ENCODE peak calls at places on chromosomes 12 and 14, in nine cellular contexts. One of them, this sample, is unnamed. For H3K36me3, the result is how much of the 10 kb centered on the place peaks cover.

GRCh38 chr14:35761922-35762321 is 47.2 kb downstream of the RALGAPA1 start:
- DNase-seq in body of pancreas: no peak
- DNase-seq in endodermal cell: no peak
- DNase-seq in IMR-90: no peak
- DNase-seq in Peyer's patch: no peak
- DNase-seq in endothelial cell of umbilical vein: no peak
- DNase-seq in SK-N-SH: no peak
- DNase-seq in left ventricle myocardium inferior: no peak
- DNase-seq in heart right ventricle: no peak
- DNase-seq in this sample: no peak

GRCh38 chr12:114848661-114849060 is 164.7 kb upstream of the TBX3 start:
- DNase-seq in Peyer's patch: no peak
- DNase-seq in body of pancreas: no peak
- DNase-seq in heart right ventricle: peak
- DNase-seq in left ventricle myocardium inferior: no peak
- DNase-seq in endothelial cell of umbilical vein: no peak
- DNase-seq in IMR-90: peak
- DNase-seq in endodermal cell: no peak
- DNase-seq in SK-N-SH: no peak
- DNase-seq in this sample: no peak

GRCh38 chr12:114863911-114864310 is 179.9 kb upstream of the TBX3 start:
- DNase-seq in left ventricle myocardium inferior: no peak
- DNase-seq in Peyer's patch: no peak
- DNase-seq in heart right ventricle: no peak
- DNase-seq in body of pancreas: no peak
- DNase-seq in endodermal cell: no peak
- DNase-seq in IMR-90: no peak
- DNase-seq in endothelial cell of umbilical vein: no peak
- DNase-seq in SK-N-SH: no peak
- DNase-seq in this sample: no peak

GRCh38 chr12:27297576-27297975 is 35.1 kb upstream of the BMAL2 start:
- DNase-seq in heart right ventricle: no peak
- DNase-seq in body of pancreas: no peak
- DNase-seq in left ventricle myocardium inferior: no peak
- DNase-seq in endothelial cell of umbilical vein: peak
- DNase-seq in endodermal cell: no peak
- DNase-seq in IMR-90: no peak
- DNase-seq in SK-N-SH: no peak
- DNase-seq in Peyer's patch: no peak
- DNase-seq in this sample: no peak

GRCh38 chr12:87923361-87923760 is 105.8 kb downstream of the C12orf50 start:
- DNase-seq in endodermal cell: no peak
- DNase-seq in Peyer's patch: no peak
- DNase-seq in left ventricle myocardium inferior: no peak
- DNase-seq in body of pancreas: no peak
- DNase-seq in IMR-90: no peak
- DNase-seq in heart right ventricle: no peak
- DNase-seq in SK-N-SH: no peak
- DNase-seq in endothelial cell of umbilical vein: no peak
- DNase-seq in this sample: no peak

GRCh38 chr14:96224480-96225096 is 19.9 kb downstream of the BDKRB2 start:
- DNase-seq in body of pancreas: no peak
- DNase-seq in Peyer's patch: peak
- DNase-seq in SK-N-SH: no peak
- DNase-seq in heart right ventricle: no peak
- DNase-seq in IMR-90: no peak
- DNase-seq in endothelial cell of umbilical vein: no peak
- DNase-seq in endodermal cell: no peak
- DNase-seq in left ventricle myocardium inferior: no peak
- DNase-seq in this sample: no peak

GRCh38 chr12:99498756-99499155 is 148.8 kb upstream of the GARIN6 start:
- DNase-seq in body of pancreas: no peak
- DNase-seq in IMR-90: peak
- DNase-seq in heart right ventricle: no peak
- DNase-seq in endothelial cell of umbilical vein: no peak
- DNase-seq in endodermal cell: peak
- DNase-seq in SK-N-SH: no peak
- DNase-seq in left ventricle myocardium inferior: no peak
- DNase-seq in Peyer's patch: no peak
- DNase-seq in this sample: no peak

GRCh38 chr12:63955831-63956685 is 111.6 kb downstream of the SRGAP1 start:
- DNase-seq in endodermal cell: no peak
- DNase-seq in body of pancreas: peak
- DNase-seq in Peyer's patch: no peak
- DNase-seq in endothelial cell of umbilical vein: no peak
- DNase-seq in heart right ventricle: no peak
- DNase-seq in IMR-90: peak
- DNase-seq in left ventricle myocardium inferior: no peak
- DNase-seq in SK-N-SH: no peak
- DNase-seq in this sample: no peak

GRCh38 chr14:34723867-34724266 is 9.5 kb upstream of the CFL2 start:
- DNase-seq in heart right ventricle: no peak
- DNase-seq in Peyer's patch: no peak
- DNase-seq in SK-N-SH: no peak
- DNase-seq in endodermal cell: no peak
- DNase-seq in body of pancreas: no peak
- DNase-seq in left ventricle myocardium inferior: no peak
- DNase-seq in endothelial cell of umbilical vein: no peak
- DNase-seq in IMR-90: no peak
- DNase-seq in this sample: no peak

GRCh38 chr12:109580684-109581333 is 7.2 kb downstream of the MVK start:
- DNase-seq in IMR-90: no peak
- DNase-seq in heart right ventricle: no peak
- DNase-seq in body of pancreas: no peak
- DNase-seq in endodermal cell: no peak
- DNase-seq in SK-N-SH: no peak
- DNase-seq in Peyer's patch: no peak
- DNase-seq in left ventricle myocardium inferior: no peak
- DNase-seq in endothelial cell of umbilical vein: no peak
- DNase-seq in this sample: no peak

GRCh38 chr12:109581334-109581691 is 7.7 kb downstream of the MVK start:
- DNase-seq in heart right ventricle: no peak
- DNase-seq in Peyer's patch: no peak
- DNase-seq in SK-N-SH: no peak
- DNase-seq in IMR-90: no peak
- DNase-seq in endothelial cell of umbilical vein: no peak
- DNase-seq in left ventricle myocardium inferior: no peak
- DNase-seq in endodermal cell: no peak
- DNase-seq in body of pancreas: no peak
- DNase-seq in this sample: peak

GRCh38 chr12:109579639-109580038 is 6.0 kb downstream of the MVK start:
- DNase-seq in Peyer's patch: no peak
- DNase-seq in left ventricle myocardium inferior: no peak
- DNase-seq in heart right ventricle: no peak
- DNase-seq in endodermal cell: no peak
- DNase-seq in SK-N-SH: no peak
- DNase-seq in endothelial cell of umbilical vein: no peak
- DNase-seq in body of pancreas: no peak
- DNase-seq in IMR-90: no peak
- DNase-seq in this sample: no peak

GRCh38 chr12:109581856-109582255 is 8.3 kb downstream of the MVK start:
- DNase-seq in left ventricle myocardium inferior: no peak
- DNase-seq in endodermal cell: no peak
- DNase-seq in body of pancreas: no peak
- DNase-seq in Peyer's patch: no peak
- DNase-seq in SK-N-SH: no peak
- DNase-seq in heart right ventricle: no peak
- DNase-seq in endothelial cell of umbilical vein: no peak
- DNase-seq in IMR-90: peak
- DNase-seq in this sample: no peak

DNA sequence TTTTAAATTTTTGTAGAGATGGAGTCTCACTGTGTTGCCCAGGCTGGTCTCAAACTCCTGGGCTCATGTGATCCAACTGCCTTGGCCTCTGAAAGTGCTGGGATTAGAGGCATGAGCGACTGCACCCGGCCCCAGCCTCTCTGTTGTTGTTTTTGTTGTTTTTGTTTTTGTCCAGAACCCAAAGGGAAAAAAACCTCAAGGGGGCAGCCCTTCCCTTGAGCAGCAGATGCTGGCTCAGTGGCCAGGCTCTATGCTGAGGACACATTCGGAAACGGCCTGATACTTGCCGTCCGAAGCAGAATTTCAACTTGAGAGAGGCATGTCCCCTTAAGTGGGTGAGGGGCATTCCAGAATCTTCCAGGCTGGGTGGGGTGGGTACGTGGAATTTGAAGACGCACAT is 6.7 kb downstream of the MVK start:
- DNase-seq in heart right ventricle: no peak
- DNase-seq in body of pancreas: no peak
- DNase-seq in Peyer's patch: no peak
- DNase-seq in IMR-90: no peak
- DNase-seq in endodermal cell: no peak
- DNase-seq in SK-N-SH: no peak
- DNase-seq in endothelial cell of umbilical vein: no peak
- DNase-seq in left ventricle myocardium inferior: no peak
- DNase-seq in this sample: peak
- H3K36me3 ChIP-seq in heart right ventricle: under half
- H3K36me3 ChIP-seq in body of pancreas: under half
- H3K36me3 ChIP-seq in Peyer's patch: half or more
- H3K36me3 ChIP-seq in IMR-90: under half
- H3K36me3 ChIP-seq in endodermal cell: half or more
- H3K36me3 ChIP-seq in SK-N-SH: under half
- H3K36me3 ChIP-seq in endothelial cell of umbilical vein: under half
- H3K36me3 ChIP-seq in left ventricle myocardium inferior: half or more
- H3K36me3 ChIP-seq in this sample: under half

GRCh38 chr14:23361320-23361719 is 3.7 kb downstream of the EFS start:
- DNase-seq in endothelial cell of umbilical vein: no peak
- DNase-seq in left ventricle myocardium inferior: no peak
- DNase-seq in body of pancreas: no peak
- DNase-seq in endodermal cell: peak
- DNase-seq in heart right ventricle: no peak
- DNase-seq in IMR-90: peak
- DNase-seq in SK-N-SH: no peak
- DNase-seq in Peyer's patch: no peak
- DNase-seq in this sample: no peak

GRCh38 chr14:23360496-23360895 is 4.5 kb downstream of the EFS start:
- DNase-seq in endodermal cell: peak
- DNase-seq in left ventricle myocardium inferior: no peak
- DNase-seq in heart right ventricle: no peak
- DNase-seq in body of pancreas: no peak
- DNase-seq in endothelial cell of umbilical vein: no peak
- DNase-seq in SK-N-SH: peak
- DNase-seq in IMR-90: no peak
- DNase-seq in Peyer's patch: no peak
- DNase-seq in this sample: no peak

GRCh38 chr14:23364164-23364571 is 804 bp downstream of the EFS start:
- DNase-seq in body of pancreas: no peak
- DNase-seq in left ventricle myocardium inferior: no peak
- DNase-seq in heart right ventricle: no peak
- DNase-seq in IMR-90: no peak
- DNase-seq in endothelial cell of umbilical vein: no peak
- DNase-seq in endodermal cell: peak
- DNase-seq in SK-N-SH: peak
- DNase-seq in Peyer's patch: no peak
- DNase-seq in this sample: no peak

GRCh38 chr14:23361763-23362162 is 3.2 kb downstream of the EFS start:
- DNase-seq in left ventricle myocardium inferior: no peak
- DNase-seq in SK-N-SH: no peak
- DNase-seq in heart right ventricle: no peak
- DNase-seq in endodermal cell: no peak
- DNase-seq in Peyer's patch: no peak
- DNase-seq in body of pancreas: no peak
- DNase-seq in endothelial cell of umbilical vein: no peak
- DNase-seq in IMR-90: no peak
- DNase-seq in this sample: no peak

DNA sequence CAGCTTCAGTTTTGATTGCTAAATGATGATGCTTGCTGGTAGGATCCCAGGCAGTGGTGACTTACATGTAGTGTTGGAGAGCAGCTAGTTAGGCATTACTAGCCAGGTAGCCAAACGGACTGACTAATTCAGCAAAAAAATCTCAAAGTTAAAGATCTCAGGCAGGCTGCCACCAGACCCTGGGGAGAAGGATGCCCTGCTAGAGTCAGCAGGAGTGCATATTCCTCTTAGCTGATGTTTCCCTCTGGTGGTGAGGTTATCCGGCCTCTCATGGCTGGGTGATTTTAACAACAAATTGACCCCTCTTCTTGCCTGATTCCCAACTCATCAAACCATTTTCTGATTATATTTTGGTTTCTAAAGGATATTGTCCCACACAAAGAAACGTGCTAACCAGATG is 2.8 kb downstream of the EFS start:
- DNase-seq in IMR-90: peak
- DNase-seq in endothelial cell of umbilical vein: no peak
- DNase-seq in endodermal cell: peak
- DNase-seq in Peyer's patch: no peak
- DNase-seq in left ventricle myocardium inferior: no peak
- DNase-seq in body of pancreas: no peak
- DNase-seq in SK-N-SH: no peak
- DNase-seq in heart right ventricle: no peak
- DNase-seq in this sample: no peak
- TF ChIP-seq CTCF in IMR-90: peak
- TF ChIP-seq CTCF in endothelial cell of umbilical vein: no peak
- TF ChIP-seq CTCF in endodermal cell: peak
- TF ChIP-seq CTCF in Peyer's patch: no peak
- TF ChIP-seq CTCF in left ventricle myocardium inferior: peak
- TF ChIP-seq CTCF in body of pancreas: no peak
- TF ChIP-seq CTCF in SK-N-SH: peak
- TF ChIP-seq CTCF in heart right ventricle: no peak
- TF ChIP-seq CTCF in this sample: no peak

DNA sequence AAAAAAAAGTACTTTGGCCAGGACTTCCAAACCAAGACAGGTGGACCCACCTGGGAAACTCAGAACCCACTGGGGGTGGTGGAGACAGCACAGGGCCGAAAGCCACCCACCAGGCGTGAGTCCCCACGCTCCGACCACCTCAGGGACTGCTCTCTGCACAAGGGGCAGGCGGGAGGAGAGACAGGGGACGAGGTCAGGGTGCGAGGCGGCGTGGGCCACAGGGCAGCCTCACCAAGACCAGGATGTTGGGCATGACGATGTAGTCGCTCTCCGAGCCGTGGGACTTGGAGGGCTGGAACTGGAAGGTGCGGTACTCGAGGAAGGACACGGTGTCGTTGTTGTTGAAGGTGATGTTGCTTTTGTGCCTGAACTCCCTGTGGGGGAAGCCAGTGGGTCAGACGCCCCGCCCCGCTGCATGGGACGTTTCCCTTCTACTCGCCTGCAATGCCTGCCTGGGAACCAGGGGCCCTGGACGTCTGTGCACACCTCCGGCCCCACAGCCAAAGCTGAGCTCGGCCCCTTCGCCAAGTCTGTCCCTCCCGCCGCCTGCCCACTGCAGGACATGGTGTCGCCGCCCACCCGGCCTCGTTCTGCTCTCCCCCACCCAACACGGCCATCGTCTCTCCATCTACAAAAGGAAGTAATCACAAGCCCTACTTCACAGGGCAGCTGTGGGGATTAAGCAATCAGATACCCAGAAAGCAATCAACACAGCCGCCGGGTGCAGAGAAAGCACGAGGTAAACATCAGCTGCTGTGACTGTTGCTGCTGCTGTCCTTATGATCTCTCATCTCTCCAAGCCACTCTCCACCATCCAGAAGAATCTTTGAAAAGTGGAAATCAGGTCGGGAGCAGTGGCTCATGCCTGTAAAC is 48.7 kb downstream of the SCARB1 start:
- DNase-seq in heart right ventricle: no peak
- DNase-seq in IMR-90: no peak
- DNase-seq in endothelial cell of umbilical vein: no peak
- DNase-seq in Peyer's patch: no peak
- DNase-seq in left ventricle myocardium inferior: no peak
- DNase-seq in endodermal cell: no peak
- DNase-seq in SK-N-SH: no peak
- DNase-seq in body of pancreas: no peak
- DNase-seq in this sample: no peak
- H3K36me3 ChIP-seq in heart right ventricle: under half
- H3K36me3 ChIP-seq in IMR-90: under half
- H3K36me3 ChIP-seq in endothelial cell of umbilical vein: under half
- H3K36me3 ChIP-seq in Peyer's patch: under half
- H3K36me3 ChIP-seq in left ventricle myocardium inferior: under half
- H3K36me3 ChIP-seq in endodermal cell: under half
- H3K36me3 ChIP-seq in SK-N-SH: under half
- H3K36me3 ChIP-seq in body of pancreas: under half
- H3K36me3 ChIP-seq in this sample: under half

GRCh38 chr12:1882850-1883470 is 35.5 kb downstream of the CACNA2D4 start:
- DNase-seq in SK-N-SH: peak
- DNase-seq in endodermal cell: peak
- DNase-seq in IMR-90: no peak
- DNase-seq in endothelial cell of umbilical vein: no peak
- DNase-seq in heart right ventricle: no peak
- DNase-seq in body of pancreas: no peak
- DNase-seq in left ventricle myocardium inferior: no peak
- DNase-seq in Peyer's patch: no peak
- DNase-seq in this sample: no peak
- TF ChIP-seq CTCF in SK-N-SH: no peak
- TF ChIP-seq CTCF in endodermal cell: no peak
- TF ChIP-seq CTCF in IMR-90: no peak
- TF ChIP-seq CTCF in endothelial cell of umbilical vein: no peak
- TF ChIP-seq CTCF in heart right ventricle: no peak
- TF ChIP-seq CTCF in body of pancreas: no peak
- TF ChIP-seq CTCF in left ventricle myocardium inferior: no peak
- TF ChIP-seq CTCF in Peyer's patch: no peak
- TF ChIP-seq CTCF in this sample: no peak